ENCODE peak calls at places on chromosomes 13 and 19, in five cellular contexts. K is nucleus accumbens; Q is naive B cell; O is iPS DF 6.9; B is activated naive CD4-positive, alpha-beta T cell. P is an unnamed sample.
A peak's percentile ranks its signal among the peaks of the same experiment; 100 is the strongest.

GRCh38 chr13:111906306-111906705 is 160.6 kb upstream of the SOX1 start:
- DNase-seq in K (no peak), Q (no peak), O (no peak), B (no peak), P (no peak)

GRCh38 chr19:13959962-13960862 is 7.9 kb downstream of the DCAF15 start:
- DNase-seq in K (no peak), Q (no peak), O (no peak), B (no peak), P (no peak)

GRCh38 chr13:69468624-69469023 is 639.0 kb upstream of the ATXN8OS start:
- DNase-seq in K (no peak), Q (no peak), O (no peak), B (no peak), P (no peak)

GRCh38 chr13:97945792-97946419 is 7.6 kb upstream of the IPO5 start:
- DNase-seq in K (no peak), Q (no peak), O (no peak), B (no peak), P (no peak)

GRCh38 chr13:48783181-48783630 is 129.5 kb downstream of the CYSLTR2 start:
- DNase-seq in K (no peak), Q (no peak), O (no peak), B (no peak), P (no peak)

GRCh38 chr13:30907167-30907761 is 1.2 kb downstream of the MEDAG start:
- DNase-seq in K (no peak), Q (no peak), O (no peak), B (no peak), P (no peak)

GRCh38 chr19:8069116-8069973 is 16.8 kb downstream of the CCL25 start:
- DNase-seq in K (peak; percentile 5), Q (no peak), O (peak; percentile 58), B (no peak), P (peak; percentile 42)

GRCh38 chr13:49733181-49733951 is 42.1 kb upstream of the EBPL start:
- DNase-seq in K (no peak), Q (no peak), O (no peak), B (no peak), P (peak; percentile 1)

GRCh38 chr13:110913322-110913721 is 1.5 kb downstream of the ANKRD10 start:
- DNase-seq in K (no peak), Q (peak; percentile 18), O (no peak), B (no peak), P (no peak)

GRCh38 chr19:48991823-48992570 is 1.1 kb downstream of the GYS1 start:
- DNase-seq in K (no peak), Q (no peak), O (no peak), B (no peak), P (no peak)

GRCh38 chr13:108595416-108596257 is 33.8 kb upstream of the MYO16 start:
- DNase-seq in K (no peak), Q (no peak), O (no peak), B (no peak), P (peak; percentile 3)

GRCh38 chr13:30192320-30193093 is 114.8 kb downstream of the KATNAL1 start:
- DNase-seq in K (no peak), Q (no peak), O (no peak), B (no peak), P (no peak)

GRCh38 chr19:40744554-40745401 is 5.5 kb downstream of the ACTMAP start:
- DNase-seq in K (no peak), Q (no peak), O (no peak), B (no peak), P (no peak)

GRCh38 chr19:7772752-7773291 is 9.8 kb downstream of the CLEC4M start:
- DNase-seq in K (no peak), Q (no peak), O (no peak), B (no peak), P (no peak)

GRCh38 chr19:43739836-43740235 is 14.9 kb downstream of the SMG9 start:
- DNase-seq in K (no peak), Q (no peak), O (no peak), B (no peak), P (no peak)

GRCh38 chr13:39313721-39314120 is 275.5 kb downstream of the NHLRC3 start:
- DNase-seq in K (no peak), Q (no peak), O (no peak), B (no peak), P (no peak)

GRCh38 chr13:108947551-108948030 is 318.2 kb downstream of the MYO16 start:
- DNase-seq in K (no peak), Q (no peak), O (no peak), B (no peak), P (no peak)

GRCh38 chr19:2305974-2306806 is 1.8 kb downstream of the LINGO3 start:
- DNase-seq in K (no peak), Q (no peak), O (no peak), B (no peak), P (no peak)

GRCh38 chr19:39196860-39197562 is at the start of gene NCCRP1:
- DNase-seq in K (no peak), Q (no peak), O (no peak), B (no peak), P (no peak)

GRCh38 chr19:49912965-49913685 is 15.9 kb upstream of the ATF5 start:
- DNase-seq in K (no peak), Q (no peak), O (no peak), B (no peak), P (no peak)

GRCh38 chr19:16095071-16095571 is 16.6 kb upstream of the RAB8A start:
- DNase-seq in K (no peak), Q (no peak), O (no peak), B (no peak), P (no peak)

GRCh38 chr13:85729296-85729695 is 69.9 kb downstream of the SLITRK6 start:
- DNase-seq in K (no peak), Q (no peak), O (no peak), B (no peak), P (no peak)

GRCh38 chr13:75372517-75372916 is 109.5 kb downstream of the TBC1D4 start:
- DNase-seq in K (no peak), Q (peak; percentile 25), O (no peak), B (no peak), P (peak; percentile 36)

GRCh38 chr13:48214519-48215121 is 18.4 kb upstream of the ITM2B start:
- DNase-seq in K (no peak), Q (no peak), O (no peak), B (no peak), P (no peak)

GRCh38 chr13:80113714-80114454 is 227.0 kb downstream of the SPRY2 start:
- DNase-seq in K (no peak), Q (no peak), O (no peak), B (no peak), P (no peak)

GRCh38 chr13:75870397-75870801 is 234.3 kb downstream of the LMO7 start:
- DNase-seq in K (no peak), Q (peak; percentile 11), O (no peak), B (no peak), P (peak; percentile 20)

GRCh38 chr13:44309771-44310767 is 63.6 kb upstream of the SERP2 start:
- DNase-seq in K (no peak), Q (no peak), O (no peak), B (no peak), P (peak; percentile 43)

GRCh38 chr19:32819415-32820400 is 49.9 kb downstream of the SLC7A9 start:
- DNase-seq in K (no peak), Q (no peak), O (no peak), B (no peak), P (no peak)

GRCh38 chr13:21757721-21758120 is 86.8 kb downstream of the FGF9 start:
- DNase-seq in K (no peak), Q (no peak), O (no peak), B (no peak), P (no peak)

P was measured in globus pallidus.